ENCODE peak calls at places on chromosome 10, in four cellular contexts. J is adrenal gland, U is colonic mucosa, L is COR-L47. O is an unnamed sample.

GRCh38 chr10:104614245-104614831 is 26.8 kb upstream of the SORCS3 start:
- DNase-seq in J (peak; percentile 53), U (peak; percentile 24), L (no peak), O (no peak)

GRCh38 chr10:5594271-5595036 is 69.7 kb downstream of the CALML3 start:
- DNase-seq in J (no peak), U (no peak), L (no peak), O (no peak)

GRCh38 chr10:4136121-4136520 is 351.1 kb upstream of the KLF6 start:
- DNase-seq in J (no peak), U (no peak), L (no peak), O (no peak)

GRCh38 chr10:75431180-75432111 is at the start of gene LRMDA:
- DNase-seq in J (peak; percentile 78), U (peak; percentile 41), L (no peak), O (no peak)

GRCh38 chr10:30354669-30355068 is 5.6 kb upstream of the MTPAP start:
- DNase-seq in J (no peak), U (no peak), L (no peak), O (no peak)

GRCh38 chr10:30639946-30640786 is 10.6 kb upstream of the LYZL2 start:
- DNase-seq in J (no peak), U (no peak), L (no peak), O (no peak)

GRCh38 chr10:10598297-10598696 is 419.4 kb upstream of the CELF2 start:
- DNase-seq in J (no peak), U (no peak), L (no peak), O (no peak)

GRCh38 chr10:62259998-62260397 is 8.6 kb downstream of the RTKN2 start:
- DNase-seq in J (no peak), U (no peak), L (no peak), O (no peak)

GRCh38 chr10:125820705-125821104 is 2.4 kb downstream of the UROS start:
- DNase-seq in J (no peak), U (no peak), L (no peak), O (no peak)

GRCh38 chr10:131748831-131749766 is 151.7 kb upstream of the PPP2R2D start:
- DNase-seq in J (no peak), U (peak; percentile 24), L (no peak), O (no peak)

GRCh38 chr10:31620236-31621151 is 301.5 kb downstream of the ZEB1 start:
- DNase-seq in J (no peak), U (peak; percentile 53), L (no peak), O (no peak)

GRCh38 chr10:129971381-129972144 is 7.5 kb upstream of the EBF3 start:
- DNase-seq in J (no peak), U (peak; percentile 53), L (peak; percentile 40), O (peak; percentile 21)

GRCh38 chr10:28580825-28581224 is 47.9 kb downstream of the WAC start:
- DNase-seq in J (no peak), U (no peak), L (no peak), O (no peak)

GRCh38 chr10:114879541-114880158 is 58.1 kb downstream of the FHIP2A start:
- DNase-seq in J (no peak), U (no peak), L (no peak), O (no peak)

GRCh38 chr10:69639291-69640195 is 9.5 kb downstream of the FAM241B start:
- DNase-seq in J (peak; percentile 70), U (peak; percentile 65), L (peak; percentile 24), O (peak; percentile 35)

GRCh38 chr10:13296476-13296875 is 3.4 kb downstream of the PHYH start:
- DNase-seq in J (no peak), U (no peak), L (no peak), O (no peak)

GRCh38 chr10:16965242-16965620 is 148.0 kb upstream of the RSU1 start:
- DNase-seq in J (no peak), U (no peak), L (no peak), O (no peak)

GRCh38 chr10:131750973-131751826 is 149.6 kb upstream of the PPP2R2D start:
- DNase-seq in J (no peak), U (no peak), L (no peak), O (no peak)

GRCh38 chr10:125264091-125264490 is 103.7 kb upstream of the CTBP2 start:
- DNase-seq in J (no peak), U (no peak), L (no peak), O (no peak)

GRCh38 chr10:118504044-118504944 is 91.2 kb downstream of the PRLHR start:
- DNase-seq in J (no peak), U (no peak), L (no peak), O (peak; percentile 10)

GRCh38 chr10:126239844-126240243 is 148.4 kb downstream of the ADAM12 start:
- DNase-seq in J (no peak), U (no peak), L (no peak), O (no peak)

GRCh38 chr10:76675951-76676587 is 961.5 kb downstream of the KCNMA1 start:
- DNase-seq in J (no peak), U (peak; percentile 22), L (no peak), O (no peak)

GRCh38 chr10:43218206-43218950 is 48.5 kb downstream of the RASGEF1A start:
- DNase-seq in J (no peak), U (no peak), L (no peak), O (no peak)

GRCh38 chr10:29619273-29619672 is 15.5 kb downstream of the SVIL start:
- DNase-seq in J (peak; percentile 15), U (no peak), L (no peak), O (no peak)

O was measured in NCI-H2227 treated with DMSO at 0.1 percent for 48 hours.